ENCODE peak calls at places on chromosomes 13 and 19, in nine cellular contexts. M is AG04450, S is psoas muscle, U is pancreas, W is endodermal cell, B is fibroblast of lung, L is tibial nerve, Q is left ventricle myocardium inferior, O is ovary. J is an unnamed sample.

GRCh38 chr19:58040751-58041525 is 7.1 kb downstream of the ZSCAN1 start:
- DNase-seq in M (no peak), S (no peak), U (no peak), W (no peak), B (no peak), L (no peak), Q (no peak), O (no peak), J (no peak)

GRCh38 chr19:13076787-13077186 is 25.9 kb downstream of the LYL1 start:
- DNase-seq in M (no peak), S (no peak), U (no peak), W (no peak), B (no peak), L (no peak), Q (no peak), O (no peak), J (no peak)

GRCh38 chr13:47897411-47898050 is 103.5 kb downstream of the SUCLA2 start:
- DNase-seq in M (no peak), S (no peak), U (no peak), W (peak; percentile 87), B (peak; percentile 86), L (no peak), Q (no peak), O (no peak), J (peak; percentile 17)

GRCh38 chr13:51298812-51299211 is 40.7 kb upstream of the SERPINE3 start:
- DNase-seq in M (no peak), S (no peak), U (no peak), W (peak; percentile 43), B (peak; percentile 4), L (no peak), Q (no peak), O (no peak), J (peak; percentile 18)

GRCh38 chr13:19861762-19862161 is 1.7 kb downstream of the ZMYM5 start:
- DNase-seq in M (no peak), S (no peak), U (no peak), W (no peak), B (no peak), L (no peak), Q (no peak), O (no peak), J (no peak)

GRCh38 chr19:313169-313987 is 22.2 kb upstream of the PLPP2 start:
- DNase-seq in M (no peak), S (no peak), U (peak; percentile 59), W (no peak), B (no peak), L (no peak), Q (no peak), O (no peak), J (no peak)

GRCh38 chr13:20716951-20717350 is 13.5 kb downstream of the IL17D start:
- DNase-seq in M (no peak), S (peak; percentile 53), U (no peak), W (peak; percentile 78), B (no peak), L (no peak), Q (no peak), O (no peak), J (no peak)

GRCh38 chr19:42088471-42089190 is 12.7 kb downstream of the ZNF574 start:
- DNase-seq in M (peak; percentile 38), S (no peak), U (no peak), W (no peak), B (peak; percentile 83), L (no peak), Q (no peak), O (no peak), J (peak; percentile 70)

GRCh38 chr13:40101708-40102359 is 446.4 kb downstream of the COG6 start:
- DNase-seq in M (no peak), S (no peak), U (no peak), W (no peak), B (no peak), L (no peak), Q (no peak), O (no peak), J (no peak)

GRCh38 chr13:102399791-102400618 is 1.8 kb downstream of the FGF14 start:
- DNase-seq in M (no peak), S (peak; percentile 22), U (peak; percentile 68), W (peak; percentile 82), B (no peak), L (no peak), Q (peak; percentile 25), O (no peak), J (no peak)

GRCh38 chr13:61414136-61414535 is 1.5 kb downstream of the PCDH20 start:
- DNase-seq in M (no peak), S (no peak), U (no peak), W (peak; percentile 61), B (no peak), L (no peak), Q (no peak), O (no peak), J (no peak)
- H3K4me3 ChIP-seq in M (no peak overlapping the region), S (peak overlapping the region; percentile 33), U (peak overlapping the region; percentile 28), W (peak overlapping the region; percentile 96), B (no peak overlapping the region), L (peak overlapping the region; percentile 35), Q (peak overlapping the region; percentile 63), O (peak overlapping the region; percentile 21), J (no peak overlapping the region)

GRCh38 chr19:6736169-6736916 is 1.0 kb downstream of the GPR108 start:
- DNase-seq in M (peak; percentile 72), S (peak; percentile 71), U (peak; percentile 90), W (peak; percentile 93), B (peak; percentile 88), L (peak; percentile 59), Q (peak; percentile 73), O (peak; percentile 78), J (peak; percentile 91)
- TF ChIP-seq CTCF in M (peak; percentile 73), S (peak; percentile 58), U (peak; percentile 32), W (peak; percentile 77), B (peak; percentile 61), L (peak; percentile 58), Q (peak; percentile 68), O (peak; percentile 17), J (peak; percentile 76)

GRCh38 chr19:19488875-19489690 is 26.3 kb downstream of the TSSK6 start:
- DNase-seq in M (peak; percentile 69), S (peak; percentile 69), U (peak; percentile 73), W (peak; percentile 94), B (peak; percentile 92), L (peak; percentile 84), Q (peak; percentile 68), O (peak; percentile 81), J (peak; percentile 96)
- H3K4me3 ChIP-seq in M (peak overlapping the region; percentile 25), S (peak overlapping the region; percentile 30), U (no peak overlapping the region), W (no peak overlapping the region), B (no peak overlapping the region), L (no peak overlapping the region), Q (peak overlapping the region; percentile 46), O (no peak overlapping the region), J (no peak overlapping the region)

DNA sequence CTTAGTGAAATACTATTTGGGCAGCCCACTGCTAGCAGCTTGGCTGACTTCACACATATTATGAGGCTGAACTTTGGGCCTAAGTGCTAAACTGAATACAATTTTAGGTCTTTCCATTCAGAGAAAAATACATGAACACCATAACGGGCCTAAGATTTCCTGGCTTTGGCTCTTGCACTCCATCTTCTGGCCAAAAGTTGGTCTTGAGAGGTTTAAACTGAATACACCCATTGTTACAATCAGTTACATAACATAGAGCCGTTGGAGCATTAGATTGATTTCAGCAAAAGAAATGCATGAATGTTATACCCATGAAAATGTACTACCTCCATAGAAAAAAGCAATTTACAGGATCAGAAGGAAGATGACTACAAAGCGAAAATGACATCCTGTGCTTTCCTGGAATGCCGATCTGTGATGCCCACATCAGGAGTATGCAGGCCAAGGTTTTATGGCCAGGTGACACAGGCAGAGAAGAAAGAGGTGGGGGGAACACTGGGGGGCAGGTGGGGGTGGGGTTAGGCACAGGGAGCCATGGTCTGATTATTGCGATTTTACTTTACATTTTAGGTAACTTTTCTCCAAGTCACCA is 11.1 kb upstream of the SHISA2 start:
- DNase-seq in M (no peak), S (no peak), U (no peak), W (peak; percentile 68), B (peak; percentile 58), L (peak; percentile 59), Q (no peak), O (no peak), J (peak; percentile 78)
- TF ChIP-seq CTCF in M (peak; percentile 74), S (peak; percentile 72), U (peak; percentile 40), W (peak; percentile 88), B (peak; percentile 68), L (peak; percentile 69), Q (peak; percentile 79), O (no peak), J (peak; percentile 66)

GRCh38 chr19:3573858-3574637 is 1.3 kb downstream of the HMG20B start:
- DNase-seq in M (peak; percentile 75), S (peak; percentile 90), U (peak; percentile 94), W (peak; percentile 100), B (peak; percentile 89), L (peak; percentile 71), Q (peak; percentile 77), O (peak; percentile 78), J (peak; percentile 97)
- H3K4me3 ChIP-seq in M (peak overlapping the region; percentile 80), S (peak overlapping the region; percentile 81), U (peak overlapping the region; percentile 92), W (peak overlapping the region; percentile 85), B (peak overlapping the region; percentile 76), L (peak overlapping the region; percentile 69), Q (peak overlapping the region; percentile 100), O (peak overlapping the region; percentile 92), J (peak overlapping the region; percentile 95)

GRCh38 chr19:15532779-15533521 is 24.6 kb downstream of the CYP4F22 start:
- DNase-seq in M (no peak), S (no peak), U (no peak), W (no peak), B (no peak), L (no peak), Q (no peak), O (no peak), J (no peak)
- TF ChIP-seq CTCF in M (no peak), S (no peak), U (no peak), W (no peak), B (no peak), L (no peak), Q (no peak), O (no peak), J (no peak)